ENCODE peak calls at places on chromosome X, in seven cellular contexts. F is mesothelial cell of epicardium, M is neural crest cell, T is mammary epithelial cell, H is WERI-Rb-1, Z is foreskin fibroblast, S is B cell. G is an unnamed sample.
A peak's percentile ranks its signal among the peaks of the same experiment; 100 is the strongest.

GRCh38 chrX:120753413-120754251 is 122.0 kb downstream of the CT47B1 start:
- DNase-seq in F (no peak), M (no peak), T (no peak), H (no peak), Z (no peak), S (peak; percentile 65), G (no peak)

GRCh38 chrX:70089575-70090297 is 27.5 kb downstream of the OTUD6A start:
- DNase-seq in F (no peak), M (no peak), T (peak; percentile 12), H (no peak), Z (peak; percentile 52), S (no peak), G (no peak)

GRCh38 chrX:8194216-8194615 is 23.1 kb upstream of the VCX2 start:
- DNase-seq in F (no peak), M (no peak), T (no peak), H (no peak), Z (no peak), S (no peak), G (no peak)

GRCh38 chrX:18549643-18550042 is 122.3 kb downstream of the RS1 start:
- DNase-seq in F (no peak), M (no peak), T (peak; percentile 35), H (no peak), Z (no peak), S (no peak), G (no peak)

GRCh38 chrX:53268173-53268572 is 13.2 kb downstream of the IQSEC2 start:
- DNase-seq in F (no peak), M (no peak), T (peak; percentile 80), H (no peak), Z (peak; percentile 34), S (no peak), G (no peak)

GRCh38 chrX:874061-874460 is 243.5 kb downstream of the SHOX start:
- DNase-seq in F (no peak), M (no peak), T (no peak), H (no peak), Z (no peak), S (no peak), G (no peak)

GRCh38 chrX:36431819-36432218 is 512.3 kb downstream of the CFAP47 start:
- DNase-seq in F (no peak), M (no peak), T (peak; percentile 14), H (no peak), Z (no peak), S (no peak), G (no peak)

GRCh38 chrX:25737540-25737939 is 400.6 kb upstream of the MAGEB18 start:
- DNase-seq in F (no peak), M (no peak), T (no peak), H (no peak), Z (peak; percentile 1), S (no peak), G (no peak)

GRCh38 chrX:97629597-97629985 is 745.9 kb downstream of the RPA4 start:
- DNase-seq in F (no peak), M (no peak), T (no peak), H (no peak), Z (no peak), S (no peak), G (no peak)

GRCh38 chrX:132716006-132716405 is 227.2 kb upstream of the MBNL3 start:
- DNase-seq in F (no peak), M (no peak), T (no peak), H (no peak), Z (peak; percentile 0), S (no peak), G (no peak)
- TF ChIP-seq CTCF in F (no peak), M (peak; percentile 56), T (peak; percentile 32), H (no peak), Z (no peak), S (no peak), G (peak; percentile 33)

GRCh38 chrX:16997313-16997712 is 50.9 kb downstream of the REPS2 start:
- DNase-seq in F (no peak), M (no peak), T (no peak), H (no peak), Z (no peak), S (no peak), G (no peak)

GRCh38 chrX:16992902-16993301 is 46.4 kb downstream of the REPS2 start:
- DNase-seq in F (no peak), M (no peak), T (no peak), H (no peak), Z (no peak), S (no peak), G (no peak)

GRCh38 chrX:16990839-16991238 is 44.4 kb downstream of the REPS2 start:
- DNase-seq in F (no peak), M (no peak), T (no peak), H (no peak), Z (no peak), S (no peak), G (no peak)

GRCh38 chrX:16992411-16992810 is 46.0 kb downstream of the REPS2 start:
- DNase-seq in F (no peak), M (no peak), T (no peak), H (no peak), Z (no peak), S (no peak), G (no peak)

GRCh38 chrX:16993791-16994318 is 47.4 kb downstream of the REPS2 start:
- DNase-seq in F (no peak), M (no peak), T (no peak), H (no peak), Z (no peak), S (no peak), G (no peak)
- TF ChIP-seq CTCF in F (no peak), M (peak; percentile 18), T (peak; percentile 24), H (peak; percentile 36), Z (peak; percentile 5), S (no peak), G (no peak)

DNA sequence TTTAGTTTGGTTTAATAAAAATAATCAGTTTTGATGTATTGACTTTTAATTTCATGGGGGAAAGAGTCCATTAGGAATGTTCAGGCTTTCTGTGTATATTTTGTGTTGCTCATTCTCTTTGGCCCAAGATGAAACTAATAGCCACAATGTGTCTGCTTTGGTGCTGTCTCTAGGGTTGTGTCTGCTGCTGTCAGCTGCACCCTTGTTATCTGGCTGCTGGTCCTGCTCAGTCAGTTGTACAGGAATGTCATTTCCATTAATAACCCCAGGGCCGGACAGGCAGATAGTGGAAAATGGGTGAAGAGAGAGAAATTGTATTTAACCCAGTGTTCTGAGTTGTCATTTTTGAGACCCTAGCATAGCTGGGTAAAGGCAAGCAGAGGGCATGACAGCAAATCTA is 115.1 kb downstream of the PHEX start:
- DNase-seq in F (no peak), M (no peak), T (no peak), H (no peak), Z (no peak), S (no peak), G (no peak)
- TF ChIP-seq CTCF in F (no peak), M (no peak), T (no peak), H (no peak), Z (no peak), S (no peak), G (no peak)

DNA sequence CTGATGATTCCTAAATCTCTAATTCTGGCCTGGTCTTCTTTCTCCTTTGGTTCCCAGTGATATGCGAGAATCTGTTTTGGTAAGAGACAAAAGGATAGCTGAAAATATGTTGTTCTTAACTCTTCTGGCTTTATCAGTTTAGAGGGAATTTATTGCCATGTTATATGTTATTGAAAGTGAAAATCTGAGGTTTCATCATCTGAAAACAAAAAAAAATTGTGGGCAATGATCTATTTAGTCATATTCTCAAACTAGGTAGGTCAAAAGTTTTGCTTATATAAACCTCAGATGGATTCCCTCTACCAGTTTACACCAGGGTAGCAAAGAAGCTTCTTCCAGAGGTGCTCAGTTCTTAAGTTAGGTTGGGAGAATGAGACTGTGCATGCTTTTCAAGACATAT is 103.6 kb downstream of the ITM2A start:
- DNase-seq in F (no peak), M (no peak), T (no peak), H (no peak), Z (no peak), S (no peak), G (no peak)
- TF ChIP-seq CTCF in F (no peak), M (no peak), T (no peak), H (no peak), Z (no peak), S (no peak), G (no peak)

DNA sequence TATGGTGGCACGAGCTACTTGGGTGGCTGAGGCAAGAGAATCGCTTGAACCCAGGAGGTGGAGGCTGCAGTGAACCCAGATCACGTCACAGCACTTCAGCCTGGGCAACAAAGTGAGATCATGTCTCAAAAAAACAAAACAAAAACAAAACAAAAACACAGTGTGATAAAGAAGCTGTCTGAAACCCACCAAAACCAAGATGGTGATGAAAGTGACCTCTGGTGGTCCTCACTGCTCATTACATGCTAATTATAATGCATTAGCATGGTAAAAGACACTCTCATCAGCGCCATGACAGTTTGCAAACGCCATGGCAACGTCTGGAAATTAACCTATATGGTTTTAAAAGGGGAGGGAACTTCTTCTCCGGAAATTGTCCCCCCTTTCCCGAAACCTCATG is 29.4 kb upstream of the OPHN1 start:
- DNase-seq in F (no peak), M (peak; percentile 7), T (no peak), H (peak; percentile 7), Z (peak; percentile 39), S (no peak), G (no peak)
- TF ChIP-seq CTCF in F (peak; percentile 44), M (peak; percentile 63), T (peak; percentile 38), H (peak; percentile 45), Z (peak; percentile 33), S (peak; percentile 34), G (peak; percentile 37)

G was measured in GM13977.